ENCODE peak calls at places on chromosomes 2 and 18, in six cellular contexts. N, J, C, E, K and T are unnamed samples.

GRCh38 chr2:22281033-22281432 is 1103.9 kb upstream of the KLHL29 start:
- DNase-seq in N (peak; percentile 39), J (no peak), C (peak; percentile 28), E (no peak), K (no peak), T (no peak)

GRCh38 chr18:50080932-50081560 is 113.9 kb downstream of the MYO5B start:
- DNase-seq in N (no peak), J (no peak), C (no peak), E (no peak), K (no peak), T (peak; percentile 68)

GRCh38 chr2:102229141-102229764 is 42.4 kb downstream of the IL1RL2 start:
- DNase-seq in N (no peak), J (no peak), C (no peak), E (no peak), K (no peak), T (no peak)

GRCh38 chr2:124647245-124647644 is 622.2 kb downstream of the CNTNAP5 start:
- DNase-seq in N (no peak), J (no peak), C (no peak), E (no peak), K (no peak), T (peak; percentile 65)

GRCh38 chr18:48542513-48543181 is 3.8 kb downstream of the CTIF start:
- DNase-seq in N (no peak), J (no peak), C (no peak), E (no peak), K (no peak), T (no peak)

GRCh38 chr2:177225965-177226360 is 13.4 kb downstream of the HNRNPA3 start:
- DNase-seq in N (no peak), J (no peak), C (no peak), E (no peak), K (no peak), T (no peak)

GRCh38 chr18:3790702-3791101 is 340.7 kb downstream of the TGIF1 start:
- DNase-seq in N (peak; percentile 86), J (no peak), C (no peak), E (no peak), K (no peak), T (no peak)

GRCh38 chr2:174035981-174036742 is 71.0 kb upstream of the SP3 start:
- DNase-seq in N (no peak), J (no peak), C (no peak), E (no peak), K (no peak), T (no peak)

GRCh38 chr2:128796321-128796720 is 477.7 kb upstream of the HS6ST1 start:
- DNase-seq in N (no peak), J (no peak), C (no peak), E (no peak), K (peak; percentile 2), T (no peak)

GRCh38 chr2:214593723-214594122 is 182.9 kb downstream of the VWC2L start:
- DNase-seq in N (peak; percentile 89), J (no peak), C (peak; percentile 44), E (no peak), K (no peak), T (peak; percentile 96)

GRCh38 chr18:13570216-13570615 is 156.1 kb downstream of the FAM210A start:
- DNase-seq in N (no peak), J (no peak), C (no peak), E (no peak), K (no peak), T (no peak)

GRCh38 chr2:189751080-189751658 is 11.4 kb downstream of the OSGEPL1 start:
- DNase-seq in N (peak; percentile 2), J (peak; percentile 48), C (no peak), E (peak; percentile 32), K (no peak), T (no peak)

GRCh38 chr2:111702119-111702808 is 181.7 kb downstream of the ANAPC1 start:
- DNase-seq in N (no peak), J (peak; percentile 72), C (no peak), E (peak; percentile 43), K (peak; percentile 57), T (no peak)

GRCh38 chr18:76564117-76564516 is 69.1 kb upstream of the ZNF516 start:
- DNase-seq in N (peak; percentile 33), J (peak; percentile 27), C (no peak), E (no peak), K (no peak), T (no peak)

GRCh38 chr2:185279999-185280398 is 458.6 kb upstream of the FSIP2 start:
- DNase-seq in N (peak; percentile 16), J (no peak), C (no peak), E (no peak), K (no peak), T (no peak)

GRCh38 chr2:64524604-64525322 is 635 bp downstream of the AFTPH start:
- DNase-seq in N (no peak), J (peak; percentile 13), C (no peak), E (peak; percentile 44), K (no peak), T (no peak)

DNA sequence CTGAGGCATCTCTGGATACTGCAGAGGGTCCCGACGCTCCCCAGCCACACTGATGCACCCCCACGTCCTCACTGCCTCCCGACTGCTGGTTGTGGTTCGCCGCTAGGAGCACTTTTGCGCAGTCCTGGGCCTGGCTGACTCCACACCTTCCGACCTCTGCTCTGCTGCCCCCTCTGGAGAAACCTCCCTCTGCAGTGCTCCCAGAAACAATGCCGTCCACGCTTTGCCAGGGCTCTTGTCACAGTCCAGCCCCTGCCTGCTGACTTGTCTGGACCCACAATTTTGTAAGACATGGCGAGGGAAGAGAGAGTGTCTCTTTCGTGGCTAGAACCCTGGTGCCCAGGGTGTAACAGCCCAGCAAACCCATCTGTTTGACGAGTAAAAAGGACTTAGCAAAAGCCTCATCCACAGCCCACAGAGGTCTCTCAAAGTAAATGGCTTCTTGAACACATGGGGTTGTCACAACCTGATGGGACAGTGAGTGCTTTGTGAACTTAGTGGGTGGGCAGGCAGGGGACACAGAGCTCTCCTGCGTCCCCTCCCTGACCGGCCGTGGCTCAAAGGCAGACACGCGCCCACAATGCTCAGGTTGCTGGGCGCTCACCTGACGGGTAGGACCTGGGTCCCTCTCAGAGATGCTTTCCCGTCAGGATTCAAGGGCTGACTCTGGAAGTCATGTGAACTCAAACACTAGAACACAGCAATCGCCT is 4.0 kb downstream of the COPS9 start:
- DNase-seq in N (no peak), J (no peak), C (no peak), E (no peak), K (peak; percentile 11), T (no peak)
- TF ChIP-seq CTCF in N (no peak), J (no peak), C (peak; percentile 16), E (no peak), K (no peak), T (peak; percentile 34)

DNA sequence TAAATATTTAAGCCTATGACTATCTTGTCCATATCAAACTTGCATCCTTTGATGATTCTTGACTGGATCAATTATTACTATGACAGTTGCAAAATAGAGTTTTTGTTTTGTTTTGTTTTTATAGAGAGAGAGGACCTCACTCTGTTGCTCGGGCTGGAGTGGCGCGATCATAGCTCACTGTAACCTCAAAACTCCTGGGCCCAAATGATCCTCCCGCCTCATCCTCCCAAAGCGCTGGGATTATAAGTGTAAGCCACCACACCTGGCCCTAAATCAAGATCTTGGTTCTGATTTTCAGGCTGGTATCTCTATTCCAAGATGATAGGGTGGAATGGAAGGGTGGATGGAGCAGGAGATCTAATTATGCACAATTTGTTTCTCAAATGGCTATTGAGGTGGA is 46.5 kb downstream of the SLC4A1AP start:
- DNase-seq in N (no peak), J (no peak), C (no peak), E (no peak), K (no peak), T (no peak)
- H3K4me3 ChIP-seq in N (no peak overlapping the region), J (no peak overlapping the region), C (no peak overlapping the region), E (no peak overlapping the region), K (no peak overlapping the region), T (no peak overlapping the region)

GRCh38 chr2:200705305-200705985 is 106.3 kb upstream of the BZW1 start:
- DNase-seq in N (no peak), J (no peak), C (no peak), E (no peak), K (no peak), T (no peak)
- TF ChIP-seq CTCF in N (peak; percentile 31), J (no peak), C (peak; percentile 45), E (no peak), K (no peak), T (peak; percentile 44)

DNA sequence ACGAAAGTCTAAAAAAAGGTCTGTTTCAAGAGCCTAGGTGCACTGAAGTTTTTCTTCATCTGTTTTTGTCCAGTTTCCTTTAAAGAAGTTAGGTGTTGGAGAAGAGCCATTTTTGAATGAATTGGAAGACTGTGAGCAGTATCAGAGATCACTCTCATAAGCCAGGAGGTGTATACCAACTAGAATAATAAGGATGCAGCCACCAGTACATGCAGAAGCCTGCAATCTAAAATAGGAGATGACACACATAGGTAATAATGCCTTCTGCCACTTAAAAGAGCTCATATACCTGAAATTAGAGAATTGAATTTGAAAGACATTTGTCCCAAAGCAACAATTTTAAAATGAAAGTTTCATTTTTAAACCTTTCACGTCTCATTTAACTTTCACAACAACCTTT is 81.7 kb downstream of the RBMS1 start:
- DNase-seq in N (no peak), J (no peak), C (no peak), E (no peak), K (no peak), T (no peak)
- H3K4me3 ChIP-seq in N (no peak overlapping the region), J (no peak overlapping the region), C (no peak overlapping the region), E (no peak overlapping the region), K (no peak overlapping the region), T (no peak overlapping the region)

DNA sequence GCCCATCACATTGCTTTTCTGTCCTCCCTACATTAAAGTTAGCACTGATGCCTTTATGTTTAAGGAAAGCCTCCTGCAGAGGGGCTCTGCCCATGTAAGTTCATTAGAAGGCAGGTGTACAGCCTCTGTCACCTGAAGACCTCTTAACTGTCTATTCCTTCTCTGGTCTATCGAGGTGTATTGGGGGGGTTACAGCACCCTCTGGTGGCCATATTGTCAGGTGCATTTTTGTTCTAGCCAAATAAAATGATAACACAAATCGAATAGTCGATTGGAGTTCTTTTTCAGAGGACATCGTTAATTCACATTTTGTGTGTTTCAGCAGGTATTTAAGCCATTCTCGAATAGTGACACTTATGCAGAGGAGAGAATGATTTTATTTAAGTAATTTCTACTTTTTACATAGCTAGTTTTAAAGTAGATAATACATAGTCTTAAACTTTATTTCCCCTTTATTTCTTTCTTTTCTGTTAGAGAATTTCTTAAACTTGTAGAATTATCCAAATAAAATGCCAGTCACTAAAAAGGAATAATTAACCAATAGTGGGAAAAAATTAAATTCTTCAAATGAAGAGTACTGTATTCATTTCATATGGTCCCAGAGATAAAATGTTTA is 136.8 kb downstream of the NEDD4L start:
- DNase-seq in N (no peak), J (peak; percentile 39), C (no peak), E (peak; percentile 69), K (peak; percentile 31), T (no peak)
- TF ChIP-seq CTCF in N (peak; percentile 86), J (peak; percentile 94), C (peak; percentile 89), E (peak; percentile 74), K (peak; percentile 89), T (peak; percentile 92)

GRCh38 chr2:169736902-169737301 is 3.3 kb downstream of the KLHL23 start:
- DNase-seq in N (no peak), J (no peak), C (no peak), E (no peak), K (peak; percentile 25), T (no peak)
- H3K4me3 ChIP-seq in N (peak overlapping the region; percentile 11), J (no peak overlapping the region), C (no peak overlapping the region), E (peak overlapping the region; percentile 17), K (peak overlapping the region; percentile 46), T (no peak overlapping the region)

DNA sequence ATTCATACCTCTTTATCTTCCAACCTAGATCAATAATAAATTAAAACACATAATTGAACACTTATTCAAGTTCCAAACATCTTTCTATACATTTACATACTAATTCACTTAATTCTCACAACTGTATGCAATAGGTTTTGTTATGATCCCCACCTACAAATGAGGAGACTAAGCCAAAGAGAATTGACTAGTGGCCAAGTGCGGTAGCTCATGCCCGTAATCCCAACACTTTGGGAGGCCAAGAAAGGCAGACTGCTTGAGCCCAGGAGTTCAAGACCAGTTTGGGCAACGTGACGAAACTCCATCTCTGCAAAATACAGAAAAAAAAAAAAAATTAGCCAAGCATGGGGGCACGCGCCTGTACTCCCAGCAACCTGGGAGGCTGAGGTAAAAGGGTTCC is 36.8 kb downstream of the KCNG3 start:
- DNase-seq in N (no peak), J (no peak), C (no peak), E (no peak), K (no peak), T (no peak)
- TF ChIP-seq CTCF in N (no peak), J (no peak), C (no peak), E (no peak), K (no peak), T (peak; percentile 30)